ENCODE peak calls at places on chromosomes 5 and 9, in ten cellular contexts. L, A, O, Y, P, U, G, B, X and Q are unnamed samples.

GRCh38 chr5:89353837-89354551 is 471.0 kb upstream of the MEF2C start:
- DNase-seq in G (no peak), U (no peak), B (no peak), X (no peak), O (no peak), Y (no peak), L (peak; percentile 13), P (no peak), A (no peak), Q (no peak)

GRCh38 chr9:127628644-127629467 is 16.8 kb downstream of the STXBP1 start:
- DNase-seq in X (no peak), A (no peak), L (no peak), O (no peak), U (no peak), B (no peak), Y (no peak), G (no peak), P (no peak), Q (no peak)

GRCh38 chr9:98479967-98480847 is 224.8 kb upstream of the TBC1D2 start:
- DNase-seq in Y (no peak), G (no peak), B (no peak), P (no peak), O (no peak), U (no peak), L (no peak), X (no peak), A (no peak), Q (no peak)

GRCh38 chr9:12813960-12814876 is 39.4 kb downstream of the LURAP1L start:
- DNase-seq in P (peak; percentile 67), X (peak; percentile 99), O (peak; percentile 35), B (no peak), Y (peak; percentile 30), G (no peak), L (no peak), A (peak; percentile 12), U (no peak), Q (no peak)

GRCh38 chr9:87854563-87854962 is 28.1 kb upstream of the SPATA31E1 start:
- DNase-seq in X (no peak), L (no peak), B (no peak), P (no peak), Y (no peak), U (no peak), O (no peak), A (no peak), G (no peak), Q (no peak)

GRCh38 chr9:69264526-69264925 is 60.5 kb upstream of the ENTREP1 start:
- DNase-seq in U (no peak), Y (no peak), L (no peak), A (no peak), O (no peak), X (no peak), P (no peak), G (no peak), B (no peak), Q (no peak)

GRCh38 chr5:10854526-10855277 is 93.7 kb upstream of the DAP start:
- DNase-seq in Y (no peak), B (peak; percentile 22), X (peak; percentile 60), G (no peak), A (no peak), U (no peak), L (no peak), O (no peak), P (no peak), Q (no peak)

GRCh38 chr9:134778841-134779411 is 101.7 kb upstream of the FCN2 start:
- DNase-seq in O (peak; percentile 73), U (no peak), X (peak; percentile 66), B (no peak), P (peak; percentile 53), G (no peak), Y (no peak), L (no peak), A (no peak), Q (no peak)

GRCh38 chr5:54722846-54723433 is 205.4 kb downstream of the SNX18 start:
- DNase-seq in Y (no peak), B (no peak), O (no peak), A (no peak), P (no peak), U (no peak), X (peak; percentile 15), G (no peak), L (no peak), Q (no peak)

GRCh38 chr5:36357391-36357790 is 55.7 kb upstream of the RANBP3L start:
- DNase-seq in B (no peak), O (no peak), L (no peak), G (no peak), Y (no peak), U (no peak), A (no peak), P (peak; percentile 46), X (peak; percentile 54), Q (no peak)

GRCh38 chr5:87074934-87075541 is 192.6 kb upstream of the RASA1 start:
- DNase-seq in G (no peak), Y (no peak), L (peak; percentile 44), U (no peak), P (no peak), O (no peak), A (peak; percentile 25), X (no peak), B (no peak), Q (peak; percentile 15)

GRCh38 chr5:145236127-145236526 is 599.0 kb downstream of the PRELID2 start:
- DNase-seq in B (no peak), L (no peak), A (no peak), U (no peak), G (no peak), Y (no peak), O (no peak), P (no peak), X (no peak), Q (no peak)